ENCODE peak calls at places on chromosomes 3 and 15, in nine cellular contexts. R, U, L, S, M, P, I, B and F are unnamed samples.

GRCh38 chr3:63990733-63991132 is 32.6 kb downstream of the PSMD6 start:
- DNase-seq in R (no peak), U (no peak), L (no peak), S (no peak), M (no peak), P (no peak), I (no peak), B (no peak), F (no peak)

GRCh38 chr3:187994221-187995085 is 159.5 kb upstream of the LPP start:
- DNase-seq in R (no peak), U (peak), L (no peak), S (no peak), M (no peak), P (no peak), I (no peak), B (no peak), F (no peak)

GRCh38 chr15:77239892-77240608 is 169.1 kb upstream of the TSPAN3 start:
- DNase-seq in R (no peak), U (no peak), L (no peak), S (no peak), M (no peak), P (no peak), I (no peak), B (no peak), F (no peak)

GRCh38 chr3:177679568-177680441 is 482.5 kb upstream of the TBL1XR1 start:
- DNase-seq in R (no peak), U (peak), L (no peak), S (no peak), M (peak), P (no peak), I (no peak), B (no peak), F (no peak)

GRCh38 chr15:29740692-29741311 is 81.5 kb downstream of the TJP1 start:
- DNase-seq in R (no peak), U (no peak), L (no peak), S (no peak), M (no peak), P (no peak), I (no peak), B (no peak), F (no peak)

GRCh38 chr15:60299452-60300047 is 98.2 kb downstream of the ANXA2 start:
- DNase-seq in R (no peak), U (no peak), L (no peak), S (peak), M (no peak), P (no peak), I (peak), B (peak), F (no peak)

GRCh38 chr15:42147431-42147735 is 9.1 kb downstream of the PLA2G4F start:
- DNase-seq in R (no peak), U (no peak), L (no peak), S (no peak), M (no peak), P (no peak), I (no peak), B (no peak), F (no peak)

GRCh38 chr15:39462691-39463090 is 118.2 kb upstream of the THBS1 start:
- DNase-seq in R (no peak), U (peak), L (no peak), S (no peak), M (no peak), P (no peak), I (no peak), B (no peak), F (no peak)

GRCh38 chr15:67469680-67470079 is 51.3 kb upstream of the C15orf61 start:
- DNase-seq in R (no peak), U (no peak), L (no peak), S (no peak), M (no peak), P (no peak), I (no peak), B (no peak), F (no peak)

GRCh38 chr15:37995461-37996347 is 61.3 kb downstream of the TMCO5A start:
- DNase-seq in R (no peak), U (peak), L (peak), S (peak), M (no peak), P (no peak), I (no peak), B (no peak), F (no peak)

GRCh38 chr3:143716731-143717130 is 131.5 kb downstream of the SLC9A9 start:
- DNase-seq in R (no peak), U (no peak), L (no peak), S (no peak), M (no peak), P (no peak), I (no peak), B (no peak), F (no peak)

GRCh38 chr15:75153565-75154248 is 48.0 kb upstream of the C15orf39 start:
- DNase-seq in R (no peak), U (no peak), L (no peak), S (no peak), M (no peak), P (no peak), I (no peak), B (no peak), F (no peak)

GRCh38 chr3:126960604-126960995 is 22.3 kb upstream of the PLXNA1 start:
- DNase-seq in R (no peak), U (no peak), L (no peak), S (no peak), M (no peak), P (no peak), I (no peak), B (no peak), F (no peak)

GRCh38 chr3:69542265-69543079 is 156.6 kb upstream of the FRMD4B start:
- DNase-seq in R (no peak), U (no peak), L (no peak), S (no peak), M (no peak), P (no peak), I (no peak), B (no peak), F (no peak)

GRCh38 chr3:145767909-145768308 is 393.1 kb downstream of the PLOD2 start:
- DNase-seq in R (no peak), U (peak), L (peak), S (peak), M (no peak), P (no peak), I (no peak), B (no peak), F (no peak)

GRCh38 chr15:90807074-90807646 is 61.2 kb upstream of the FURIN start:
- DNase-seq in R (no peak), U (no peak), L (no peak), S (no peak), M (no peak), P (no peak), I (no peak), B (no peak), F (no peak)

GRCh38 chr15:98123834-98124233 is 163.3 kb downstream of the ARRDC4 start:
- DNase-seq in R (no peak), U (no peak), L (no peak), S (no peak), M (no peak), P (no peak), I (no peak), B (no peak), F (no peak)

GRCh38 chr3:158213461-158213860 is 103.6 kb downstream of the RSRC1 start:
- DNase-seq in R (no peak), U (no peak), L (no peak), S (no peak), M (no peak), P (no peak), I (no peak), B (no peak), F (no peak)

GRCh38 chr3:21506061-21506460 is 244.9 kb downstream of the ZNF385D start:
- DNase-seq in R (no peak), U (no peak), L (no peak), S (no peak), M (no peak), P (no peak), I (no peak), B (no peak), F (no peak)

GRCh38 chr3:28057548-28057947 is 183.9 kb upstream of the CMC1 start:
- DNase-seq in R (no peak), U (no peak), L (no peak), S (no peak), M (no peak), P (no peak), I (no peak), B (no peak), F (no peak)